ENCODE peak calls at places on chromosomes 2 and 18, in seven cellular contexts. P, J, Q, Z, G, D and L are unnamed samples.

GRCh38 chr2:98607741-98608117 is 583 bp downstream of the COA5 start:
- DNase-seq in P (peak), J (peak), Q (peak), Z (no peak), G (no peak), D (no peak), L (peak)

GRCh38 chr2:78070693-78071092 is 548.5 kb upstream of the LRRTM4 start:
- DNase-seq in P (no peak), J (no peak), Q (no peak), Z (no peak), G (no peak), D (no peak), L (no peak)

GRCh38 chr2:73457982-73458381 is 72.3 kb downstream of the ALMS1 start:
- DNase-seq in P (no peak), J (no peak), Q (no peak), Z (no peak), G (no peak), D (no peak), L (no peak)

GRCh38 chr2:121377676-121378075 is 92.7 kb upstream of the TFCP2L1 start:
- DNase-seq in P (peak), J (no peak), Q (no peak), Z (no peak), G (no peak), D (no peak), L (no peak)

GRCh38 chr2:203733683-203734082 is 27.2 kb downstream of the CD28 start:
- DNase-seq in P (no peak), J (no peak), Q (no peak), Z (no peak), G (no peak), D (no peak), L (no peak)

GRCh38 chr2:207231962-207232361 is 66.2 kb upstream of the KLF7 start:
- DNase-seq in P (peak), J (no peak), Q (no peak), Z (no peak), G (no peak), D (no peak), L (no peak)

GRCh38 chr18:5510109-5510846 is 33.5 kb downstream of the EPB41L3 start:
- DNase-seq in P (peak), J (no peak), Q (peak), Z (no peak), G (no peak), D (no peak), L (no peak)

GRCh38 chr2:219449609-219450008 is 15.0 kb downstream of the SPEG start:
- DNase-seq in P (no peak), J (no peak), Q (no peak), Z (no peak), G (no peak), D (no peak), L (no peak)

GRCh38 chr18:43271593-43272432 is 5.5 kb downstream of the SYT4 start:
- DNase-seq in P (peak), J (peak), Q (peak), Z (peak), G (no peak), D (no peak), L (no peak)

GRCh38 chr2:86631846-86632485 is 8.3 kb upstream of the RNF103 start:
- DNase-seq in P (no peak), J (no peak), Q (no peak), Z (no peak), G (no peak), D (no peak), L (no peak)

GRCh38 chr2:144170172-144170571 is 349.7 kb downstream of the ZEB2 start:
- DNase-seq in P (peak), J (no peak), Q (no peak), Z (no peak), G (no peak), D (no peak), L (no peak)

GRCh38 chr18:63848159-63848558 is 39.3 kb upstream of the SERPINB2 start:
- DNase-seq in P (peak), J (no peak), Q (no peak), Z (no peak), G (peak), D (no peak), L (no peak)

GRCh38 chr2:118842687-118843491 is 4.6 kb downstream of the EN1 start:
- DNase-seq in P (no peak), J (peak), Q (no peak), Z (no peak), G (no peak), D (no peak), L (no peak)

GRCh38 chr2:74093426-74093825 is 54.3 kb downstream of the BOLA3 start:
- DNase-seq in P (no peak), J (no peak), Q (no peak), Z (no peak), G (no peak), D (no peak), L (no peak)

GRCh38 chr2:238022594-238023157 is 38.1 kb upstream of the SCLY start:
- DNase-seq in P (no peak), J (no peak), Q (no peak), Z (no peak), G (no peak), D (no peak), L (no peak)

GRCh38 chr2:239355139-239355538 is 45.7 kb downstream of the HDAC4 start:
- DNase-seq in P (peak), J (no peak), Q (no peak), Z (no peak), G (no peak), D (no peak), L (no peak)

GRCh38 chr2:223537669-223538601 is 64.2 kb downstream of the SCG2 start:
- DNase-seq in P (peak), J (no peak), Q (no peak), Z (no peak), G (no peak), D (no peak), L (no peak)

GRCh38 chr2:28469304-28469703 is 26.6 kb upstream of the PLB1 start:
- DNase-seq in P (peak), J (no peak), Q (peak), Z (no peak), G (no peak), D (no peak), L (no peak)

GRCh38 chr2:59174536-59175243 is 933.6 kb upstream of the FANCL start:
- DNase-seq in P (no peak), J (no peak), Q (no peak), Z (no peak), G (no peak), D (no peak), L (no peak)

GRCh38 chr2:218244204-218244603 is 16.6 kb upstream of the GPBAR1 start:
- DNase-seq in P (no peak), J (no peak), Q (no peak), Z (no peak), G (no peak), D (no peak), L (no peak)

GRCh38 chr2:112884869-112885502 is 26.0 kb upstream of the IL37 start:
- DNase-seq in P (peak), J (no peak), Q (no peak), Z (peak), G (peak), D (peak), L (peak)

GRCh38 chr2:79801082-79801481 is 288.2 kb downstream of the CTNNA2 start:
- DNase-seq in P (no peak), J (no peak), Q (no peak), Z (no peak), G (no peak), D (no peak), L (no peak)

GRCh38 chr18:35371412-35372195 is 5.5 kb downstream of the ZNF396 start:
- DNase-seq in P (peak), J (no peak), Q (peak), Z (no peak), G (no peak), D (no peak), L (no peak)

GRCh38 chr2:137155351-137156104 is 390.2 kb downstream of the THSD7B start:
- DNase-seq in P (peak), J (peak), Q (no peak), Z (no peak), G (peak), D (no peak), L (no peak)

GRCh38 chr2:81250270-81250669 is 945.7 kb upstream of the LRRTM1 start:
- DNase-seq in P (no peak), J (no peak), Q (no peak), Z (no peak), G (no peak), D (no peak), L (no peak)

GRCh38 chr2:236180501-236180816 is 12.3 kb upstream of the GBX2 start:
- DNase-seq in P (no peak), J (no peak), Q (no peak), Z (no peak), G (no peak), D (no peak), L (no peak)